ENCODE peak calls at places on chromosomes 4 and X, in four cellular contexts. R is progenitor cell of endocrine pancreas, U is upper lobe of right lung, A is GM12865. J is an unnamed sample.

GRCh38 chrX:115322375-115322774 is 32.9 kb downstream of the LUZP4 start:
- DNase-seq in U (no peak), A (peak), R (no peak), J (no peak)

GRCh38 chr4:4533461-4534169 is 8.2 kb downstream of the STX18 start:
- DNase-seq in A (no peak), U (no peak), R (no peak), J (no peak)

GRCh38 chr4:41057456-41057855 is 156.9 kb downstream of the APBB2 start:
- DNase-seq in R (no peak), U (no peak), A (no peak), J (no peak)

GRCh38 chr4:89752932-89753598 is 83.9 kb downstream of the SNCA start:
- DNase-seq in U (no peak), A (no peak), R (no peak), J (no peak)

GRCh38 chrX:151151668-151152267 is 24.6 kb upstream of the GPR50 start:
- DNase-seq in R (no peak), A (peak), U (no peak), J (no peak)

GRCh38 chr4:186010821-186011220 is 58.1 kb upstream of the TLR3 start:
- DNase-seq in U (no peak), R (no peak), A (no peak), J (no peak)

GRCh38 chrX:130395341-130395740 is 6.4 kb upstream of the RBMX2 start:
- DNase-seq in R (no peak), U (no peak), A (no peak), J (no peak)

GRCh38 chrX:120000490-120001246 is 57.1 kb upstream of the NKAP start:
- DNase-seq in A (no peak), R (no peak), U (no peak), J (no peak)

GRCh38 chr4:54940996-54941395 is 184.4 kb downstream of the KDR start:
- DNase-seq in R (no peak), U (no peak), A (no peak), J (no peak)

GRCh38 chr4:11427201-11427996 is 1.3 kb downstream of the HS3ST1 start:
- DNase-seq in U (no peak), R (no peak), A (no peak), J (no peak)

GRCh38 chr4:183364025-183364424 is 41.8 kb upstream of the CLDN24 start:
- DNase-seq in A (no peak), U (no peak), R (no peak), J (no peak)

GRCh38 chrX:31658360-31658759 is 586.5 kb upstream of the FTHL17 start:
- DNase-seq in A (peak), R (no peak), U (no peak), J (no peak)

GRCh38 chr4:115054836-115055235 is 58.6 kb downstream of the NDST4 start:
- DNase-seq in R (no peak), A (peak), U (no peak), J (no peak)

GRCh38 chrX:146602246-146602645 is 207.3 kb upstream of the CXorf51B start:
- DNase-seq in U (no peak), A (no peak), R (no peak), J (no peak)

GRCh38 chrX:103081051-103081450 is 11.9 kb downstream of the NXF3 start:
- DNase-seq in R (no peak), U (no peak), A (no peak), J (no peak)

GRCh38 chr4:168864831-168865541 is 145.1 kb downstream of the CBR4 start:
- DNase-seq in A (no peak), U (no peak), R (no peak), J (no peak)
- TF ChIP-seq CTCF in A (no peak), U (peak), R (no peak), J (no peak)

GRCh38 chr4:104642521-104642920 is 147.8 kb upstream of the CXXC4 start:
- DNase-seq in R (no peak), U (no peak), A (no peak), J (no peak)
- TF ChIP-seq CTCF in R (no peak), U (no peak), A (no peak), J (no peak)

DNA sequence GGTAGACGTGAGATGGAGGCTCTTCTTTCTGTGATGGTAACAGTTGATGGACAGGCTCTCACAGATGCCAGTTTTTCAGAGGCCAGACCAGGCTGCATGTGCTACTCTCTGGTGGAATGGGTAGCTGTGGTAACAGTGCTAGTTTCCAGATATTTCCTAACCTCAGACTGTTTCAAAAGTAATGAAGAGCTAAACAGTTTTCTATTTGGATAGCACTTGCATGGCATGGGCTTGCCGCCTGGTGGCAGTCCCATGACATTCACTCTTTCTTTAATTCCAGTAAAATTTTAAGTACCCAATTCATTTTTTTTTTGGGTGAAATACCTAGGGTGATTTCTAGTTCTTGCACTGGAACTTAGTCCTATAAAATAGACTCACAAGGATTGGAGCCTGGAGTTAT is 220.2 kb upstream of the MAD2L1 start:
- DNase-seq in U (no peak), A (no peak), R (no peak), J (no peak)
- TF ChIP-seq CTCF in U (peak), A (no peak), R (peak), J (no peak)

GRCh38 chr4:870951-871350 is 45.0 kb upstream of the CPLX1 start:
- DNase-seq in U (no peak), R (no peak), A (no peak), J (no peak)

GRCh38 chr4:874071-874470 is 48.1 kb upstream of the CPLX1 start:
- DNase-seq in R (no peak), U (no peak), A (no peak), J (no peak)

GRCh38 chr4:869776-870175 is 43.8 kb upstream of the CPLX1 start:
- DNase-seq in A (no peak), R (no peak), U (no peak), J (no peak)

GRCh38 chr4:871484-871883 is 45.6 kb upstream of the CPLX1 start:
- DNase-seq in A (no peak), R (no peak), U (no peak), J (no peak)

DNA sequence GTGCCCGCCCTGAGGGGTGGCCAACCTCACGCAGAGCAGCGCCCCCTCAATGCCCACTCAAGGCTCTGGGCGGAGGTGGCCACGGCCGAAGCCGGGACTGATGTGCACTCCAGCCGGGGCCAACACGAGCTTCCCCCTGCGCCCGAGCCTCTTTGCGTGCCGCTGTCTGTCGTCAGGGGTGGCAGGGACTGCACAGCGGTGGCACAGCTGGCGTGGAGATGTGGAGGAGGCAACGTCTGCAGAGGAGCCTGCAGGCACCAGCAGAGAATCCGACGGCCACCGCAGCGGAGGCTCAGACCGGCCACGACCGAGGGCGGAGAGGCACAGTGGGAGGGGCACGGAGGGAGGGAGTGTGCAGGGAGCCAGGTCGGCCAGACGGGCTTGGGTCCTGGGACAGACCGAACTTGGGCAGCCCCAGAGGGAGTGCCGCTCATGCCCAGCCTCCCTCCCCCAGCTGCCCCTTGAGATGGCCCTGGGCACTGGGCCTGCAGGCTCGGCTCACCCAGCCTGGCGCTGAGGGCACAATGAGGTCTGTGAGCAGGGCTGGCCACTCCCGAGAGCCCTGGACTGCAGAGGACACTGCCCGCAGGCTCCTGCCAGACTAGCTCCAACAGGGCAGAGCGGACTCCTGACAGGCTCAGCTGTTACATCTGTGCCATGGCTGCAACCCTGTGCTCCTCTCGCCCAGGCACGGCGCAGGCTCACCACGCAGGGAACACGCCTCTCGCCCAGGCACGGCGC is 46.5 kb upstream of the CPLX1 start:
- DNase-seq in A (no peak), U (no peak), R (no peak), J (no peak)
- TF ChIP-seq CTCF in A (no peak), U (no peak), R (no peak), J (no peak)

DNA sequence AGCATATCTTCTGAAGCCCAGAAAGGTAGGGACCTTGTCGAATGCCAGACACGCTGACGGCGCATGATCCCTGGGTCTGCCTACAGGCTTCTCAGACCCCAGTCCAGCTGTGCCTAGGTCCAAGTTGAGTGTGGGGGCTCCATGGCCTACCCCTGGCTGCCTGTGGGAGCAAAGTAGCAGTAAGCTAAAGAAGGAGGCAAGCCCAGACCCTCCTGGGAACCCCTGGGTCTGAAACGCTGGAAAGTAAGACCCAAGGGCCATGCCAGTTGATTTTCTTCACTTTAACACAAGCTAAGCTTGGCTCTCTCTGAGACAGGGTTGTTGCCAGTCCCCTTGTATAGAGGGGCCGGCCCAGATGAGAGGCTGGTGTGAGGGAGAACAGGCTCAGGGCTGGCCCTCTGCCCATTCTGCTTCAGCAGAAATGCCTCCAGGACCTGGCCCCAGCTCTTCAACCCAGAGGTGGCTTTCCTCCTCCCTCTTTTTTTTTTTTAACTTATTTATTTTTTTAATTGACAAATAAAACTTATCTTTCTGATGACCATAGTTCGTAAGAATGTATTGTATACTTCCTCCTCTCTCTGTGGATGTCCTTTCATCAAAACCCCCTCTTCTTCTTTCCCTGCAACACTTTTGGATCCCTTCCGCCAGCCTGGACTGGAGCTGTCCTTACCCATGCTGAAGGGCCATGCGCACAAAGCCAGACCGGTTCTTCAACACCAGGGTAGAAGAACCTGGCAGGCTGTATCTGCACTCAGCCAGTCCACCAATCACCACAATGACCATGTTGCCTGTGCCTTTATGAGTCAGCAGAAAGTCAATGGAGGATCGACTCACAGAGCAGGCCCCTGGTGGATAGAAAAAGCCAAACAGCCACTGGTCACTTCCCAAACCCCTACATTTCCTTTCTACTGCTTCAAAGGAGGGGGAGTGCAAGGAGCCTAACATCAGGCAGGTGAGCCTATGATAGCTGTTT is 7.1 kb downstream of the AWAT2 start:
- DNase-seq in R (no peak), U (no peak), A (no peak), J (no peak)
- TF ChIP-seq CTCF in R (no peak), U (no peak), A (no peak), J (no peak)

DNA sequence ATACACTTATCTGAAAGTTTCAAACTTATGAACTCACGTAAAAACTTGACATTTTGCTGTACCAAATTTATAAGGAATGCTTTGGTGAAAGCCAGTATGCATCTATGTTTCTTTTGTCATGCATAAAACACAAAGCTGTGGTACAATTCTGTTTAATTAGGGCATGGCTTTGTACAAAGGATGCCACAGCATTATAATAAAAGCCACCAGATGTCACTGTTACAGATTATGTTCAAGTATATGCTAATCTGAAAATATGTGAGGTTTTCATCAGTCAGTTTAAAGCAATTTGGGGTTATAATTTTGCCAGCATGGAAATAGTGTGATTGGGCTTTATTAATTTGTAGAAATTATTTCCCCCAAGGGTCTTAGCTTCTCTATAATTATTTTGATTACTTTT is 69.0 kb downstream of the ATOH1 start:
- DNase-seq in U (no peak), A (peak), R (no peak), J (no peak)
- TF ChIP-seq CTCF in U (peak), A (peak), R (peak), J (no peak)

J was measured in CD4-positive, alpha-beta T cell.